ENCODE peak calls at places on chromosome 17, in six cellular contexts. P, E, L, F, B and R are unnamed samples.

GRCh38 chr17:2108170-2108569 is 53.3 kb downstream of the HIC1 start:
- DNase-seq in F (no peak), L (no peak), B (no peak), E (no peak), P (no peak), R (no peak)

GRCh38 chr17:44752953-44753861 is 5.6 kb upstream of the ADAM11 start:
- DNase-seq in B (no peak), E (no peak), F (no peak), P (no peak), L (no peak), R (no peak)

GRCh38 chr17:40915721-40916256 is 21.7 kb downstream of the KRT23 start:
- DNase-seq in F (no peak), L (no peak), P (no peak), B (no peak), E (peak), R (no peak)

GRCh38 chr17:50181155-50181554 is 15.3 kb downstream of the SGCA start:
- DNase-seq in E (no peak), L (no peak), P (no peak), B (no peak), F (no peak), R (no peak)

GRCh38 chr17:18224428-18225120 is 861 bp upstream of the LLGL1 start:
- DNase-seq in L (no peak), B (no peak), E (no peak), F (no peak), P (no peak), R (no peak)

GRCh38 chr17:48562934-48563333 is 15.2 kb downstream of the HOXB4 start:
- DNase-seq in B (no peak), P (no peak), F (no peak), L (no peak), E (no peak), R (no peak)

GRCh38 chr17:1022278-1023024 is 25.5 kb downstream of the TIMM22 start:
- DNase-seq in P (no peak), F (no peak), L (no peak), B (no peak), E (no peak), R (no peak)

GRCh38 chr17:78568494-78569115 is 8.6 kb downstream of the DNAH17 start:
- DNase-seq in P (no peak), E (no peak), F (no peak), B (no peak), L (no peak), R (no peak)

GRCh38 chr17:75065562-75066151 is 18.6 kb downstream of the KCTD2 start:
- DNase-seq in L (no peak), P (no peak), B (peak), E (no peak), F (no peak), R (no peak)

GRCh38 chr17:19357351-19358140 is 5.0 kb downstream of the B9D1 start:
- DNase-seq in B (no peak), E (no peak), L (no peak), P (no peak), F (no peak), R (no peak)

GRCh38 chr17:75639771-75640555 is 6.7 kb downstream of the SMIM5 start:
- DNase-seq in F (no peak), B (no peak), P (no peak), E (no peak), L (no peak), R (no peak)

GRCh38 chr17:47199627-47200324 is 9.4 kb upstream of the MYL4 start:
- DNase-seq in E (no peak), F (no peak), L (no peak), P (no peak), B (no peak), R (no peak)

GRCh38 chr17:70168044-70168978 is 1.0 kb upstream of the KCNJ2 start:
- DNase-seq in B (peak), E (peak), P (peak), F (no peak), L (no peak), R (no peak)

GRCh38 chr17:66580178-66580577 is 254.7 kb upstream of the CACNG5 start:
- DNase-seq in F (no peak), P (peak), B (no peak), L (no peak), E (peak), R (no peak)

GRCh38 chr17:77304051-77304745 is 163.4 kb downstream of the SEC14L1 start:
- DNase-seq in L (no peak), P (no peak), F (no peak), B (no peak), E (peak), R (no peak)

GRCh38 chr17:77492446-77493237 is 351.9 kb downstream of the SEC14L1 start:
- DNase-seq in B (peak), F (no peak), L (no peak), E (no peak), P (no peak), R (no peak)

GRCh38 chr17:73363788-73364522 is 52.2 kb upstream of the CDC42EP4 start:
- DNase-seq in L (no peak), B (no peak), F (no peak), P (no peak), E (no peak), R (no peak)

GRCh38 chr17:66915204-66915611 is 49.3 kb upstream of the CACNG4 start:
- DNase-seq in F (no peak), B (no peak), E (peak), L (no peak), P (peak), R (no peak)

GRCh38 chr17:68097161-68097805 is 61.7 kb downstream of the KPNA2 start:
- DNase-seq in F (no peak), B (no peak), P (no peak), L (no peak), E (no peak), R (no peak)

GRCh38 chr17:71413935-71414334 is 706.9 kb upstream of the SOX9 start:
- DNase-seq in L (no peak), P (no peak), F (no peak), B (no peak), E (no peak), R (no peak)